ENCODE peak calls at places on chromosomes 11 and 22, in five cellular contexts. E is HepG2, Q is K562, D is GM12878, L is SK-N-SH. R is an unnamed sample.

GRCh38 chr11:70252844-70253243 is 17.6 kb upstream of the PPFIA1 start:
- DNase-seq in D (peak; percentile 53), Q (no peak), E (no peak), L (no peak), R (no peak)

GRCh38 chr22:25403752-25404471 is 160.6 kb upstream of the GRK3 start:
- DNase-seq in L (peak; percentile 49), Q (peak; percentile 28), D (no peak), E (peak; percentile 15), R (no peak)

GRCh38 chr22:49753961-49754673 is 73.6 kb downstream of the BRD1 start:
- DNase-seq in E (no peak), L (peak; percentile 59), D (no peak), Q (no peak), R (no peak)

GRCh38 chr11:2465201-2466068 is 20.6 kb downstream of the KCNQ1 start:
- DNase-seq in L (no peak), E (no peak), D (no peak), Q (no peak), R (no peak)

GRCh38 chr22:30232716-30233218 is 13.8 kb downstream of the LIF start:
- DNase-seq in D (no peak), Q (no peak), L (no peak), E (no peak), R (no peak)

GRCh38 chr11:43212279-43212678 is 99.5 kb upstream of the API5 start:
- DNase-seq in D (no peak), E (no peak), Q (no peak), L (no peak), R (no peak)

GRCh38 chr11:57072640-57073039 is 83.9 kb downstream of the OR5AK2 start:
- DNase-seq in E (no peak), Q (no peak), D (no peak), L (no peak), R (peak; percentile 2)

GRCh38 chr11:117814766-117815261 is 9.7 kb downstream of the FXYD2 start:
- DNase-seq in E (peak; percentile 54), L (no peak), Q (no peak), D (peak; percentile 96), R (no peak)

GRCh38 chr11:2793781-2794418 is 91.7 kb downstream of the CDKN1C start:
- DNase-seq in E (no peak), Q (no peak), D (no peak), L (no peak), R (no peak)

GRCh38 chr22:30282616-30283046 is 6.7 kb downstream of the CASTOR1 start:
- DNase-seq in L (no peak), E (no peak), D (no peak), Q (no peak), R (no peak)

GRCh38 chr11:9351956-9352355 is 32.5 kb upstream of the IPO7 start:
- DNase-seq in D (no peak), Q (no peak), L (no peak), E (no peak), R (no peak)

GRCh38 chr11:124656759-124657627 is 16.5 kb downstream of the SIAE start:
- DNase-seq in D (no peak), Q (no peak), E (no peak), L (peak; percentile 52), R (no peak)

GRCh38 chr11:116294630-116295029 is 478.2 kb downstream of the BUD13 start:
- DNase-seq in E (peak; percentile 39), L (no peak), D (no peak), Q (no peak), R (no peak)

GRCh38 chr11:22459053-22459452 is 120.9 kb downstream of the SLC17A6 start:
- DNase-seq in E (no peak), Q (no peak), D (no peak), L (no peak), R (no peak)

GRCh38 chr22:18101536-18101935 is 9.1 kb upstream of the TUBA8 start:
- DNase-seq in L (no peak), E (no peak), Q (no peak), D (no peak), R (no peak)

GRCh38 chr11:124942446-124943202 is 6.8 kb upstream of the HEPACAM start:
- DNase-seq in E (peak; percentile 83), Q (no peak), D (no peak), L (no peak), R (no peak)

GRCh38 chr11:46377266-46377665 is 4.2 kb upstream of the MDK start:
- DNase-seq in D (no peak), Q (no peak), E (no peak), L (no peak), R (no peak)

GRCh38 chr11:46378811-46379482 is 2.5 kb upstream of the MDK start:
- DNase-seq in E (no peak), Q (no peak), L (no peak), D (no peak), R (no peak)

GRCh38 chr11:46376258-46377050 is 5.0 kb upstream of the MDK start:
- DNase-seq in D (no peak), Q (no peak), E (no peak), L (no peak), R (no peak)

GRCh38 chr11:46377831-46378230 is 3.6 kb upstream of the MDK start:
- DNase-seq in D (no peak), Q (no peak), L (no peak), E (no peak), R (no peak)

GRCh38 chr11:46378296-46378695 is 3.2 kb upstream of the MDK start:
- DNase-seq in L (no peak), D (no peak), Q (no peak), E (no peak), R (no peak)
- TF ChIP-seq ZBTB33 in L (no peak), D (no peak), Q (no peak), E (no peak), R (no peak)

GRCh38 chr22:38258895-38259294 is 13.9 kb downstream of the TMEM184B start:
- DNase-seq in Q (no peak), L (no peak), E (no peak), D (no peak), R (no peak)
- TF ChIP-seq POLR2AphosphoS5 in Q (no peak), L (no peak), E (no peak), D (no peak), R (no peak)

GRCh38 chr11:104705475-104706195 is 192.6 kb downstream of the CASP12 start:
- DNase-seq in E (no peak), L (no peak), D (peak; percentile 59), Q (no peak), R (no peak)
- TF ChIP-seq ZBTB33 in E (no peak), L (no peak), D (no peak), Q (no peak), R (no peak)

GRCh38 chr11:60887531-60887930 is 18.9 kb downstream of the PRPF19 start:
- DNase-seq in E (peak; percentile 66), L (peak; percentile 63), Q (peak; percentile 73), D (no peak), R (peak; percentile 31)

GRCh38 chr11:60890696-60891095 is 15.7 kb downstream of the PRPF19 start:
- DNase-seq in L (no peak), D (no peak), E (no peak), Q (no peak), R (no peak)

GRCh38 chr11:60891103-60891741 is 15.2 kb downstream of the PRPF19 start:
- DNase-seq in L (no peak), Q (peak; percentile 69), D (no peak), E (no peak), R (no peak)

GRCh38 chr11:60895687-60896086 is 10.7 kb downstream of the PRPF19 start:
- DNase-seq in L (no peak), E (no peak), D (no peak), Q (no peak), R (no peak)

DNA sequence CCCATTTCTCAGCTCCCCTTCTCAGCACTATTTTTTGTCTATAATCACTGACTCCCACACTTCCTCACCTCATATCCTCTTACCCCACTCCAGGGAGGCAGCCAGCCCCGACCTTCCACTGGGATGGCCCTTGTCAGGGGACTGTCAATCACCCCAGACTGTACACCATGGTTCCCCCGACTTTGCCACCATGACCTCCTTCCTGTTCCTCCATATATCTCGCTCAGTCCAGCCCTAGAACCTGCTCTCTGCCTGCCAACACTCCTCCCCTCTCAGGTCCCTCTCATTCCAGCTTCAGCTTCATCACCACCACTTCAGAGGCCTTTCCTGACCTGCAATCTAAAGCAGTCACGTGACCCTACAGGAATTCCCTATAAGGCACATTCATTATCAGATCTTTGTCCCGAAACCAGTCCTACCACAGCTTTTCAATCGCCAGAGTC is 16.5 kb downstream of the PRPF19 start:
- DNase-seq in D (no peak), E (no peak), L (no peak), Q (no peak), R (no peak)
- TF ChIP-seq POLR2AphosphoS5 in D (no peak), E (no peak), L (no peak), Q (no peak), R (no peak)

GRCh38 chr11:78074756-78075155 is 4.9 kb downstream of the NDUFC2 start:
- DNase-seq in Q (no peak), D (no peak), E (no peak), L (peak; percentile 41), R (no peak)
- TF ChIP-seq ZBTB33 in Q (no peak), D (no peak), E (peak; percentile 10), L (no peak), R (no peak)

R was measured in HCT116.